ENCODE peak calls at places on chromosomes 7 and 10, in four cellular contexts. One of them, this sample, is unnamed.

GRCh38 chr10:121167534-121168243 is 316.5 kb downstream of the WDR11 start:
- DNase-seq in fibroblast of lung: peak; percentile 20
- DNase-seq in A673: no peak
- DNase-seq in left ventricle myocardium inferior: no peak
- DNase-seq in this sample: no peak

GRCh38 chr7:43938892-43939482 is 12.8 kb downstream of the UBE2D4 start:
- DNase-seq in A673: no peak
- DNase-seq in fibroblast of lung: no peak
- DNase-seq in left ventricle myocardium inferior: no peak
- DNase-seq in this sample: no peak

GRCh38 chr7:149774237-149775175 is 1.1 kb upstream of the ZNF467 start:
- DNase-seq in A673: peak; percentile 33
- DNase-seq in fibroblast of lung: no peak
- DNase-seq in left ventricle myocardium inferior: no peak
- DNase-seq in this sample: no peak

GRCh38 chr10:92052088-92052487 is 128.5 kb downstream of the BTAF1 start:
- DNase-seq in fibroblast of lung: no peak
- DNase-seq in left ventricle myocardium inferior: peak; percentile 81
- DNase-seq in A673: no peak
- DNase-seq in this sample: peak; percentile 63

GRCh38 chr7:91655656-91656055 is 224.8 kb downstream of the MTERF1 start:
- DNase-seq in fibroblast of lung: peak; percentile 80
- DNase-seq in left ventricle myocardium inferior: no peak
- DNase-seq in A673: no peak
- DNase-seq in this sample: no peak

GRCh38 chr7:51029131-51029530 is 246.4 kb upstream of the GRB10 start:
- DNase-seq in left ventricle myocardium inferior: no peak
- DNase-seq in fibroblast of lung: no peak
- DNase-seq in A673: no peak
- DNase-seq in this sample: no peak

GRCh38 chr7:100888988-100889760 is at the start of gene UFSP1:
- DNase-seq in fibroblast of lung: no peak
- DNase-seq in A673: peak; percentile 28
- DNase-seq in left ventricle myocardium inferior: no peak
- DNase-seq in this sample: no peak

GRCh38 chr7:96870934-96871333 is 134.4 kb upstream of the DLX6 start:
- DNase-seq in left ventricle myocardium inferior: no peak
- DNase-seq in fibroblast of lung: no peak
- DNase-seq in A673: no peak
- DNase-seq in this sample: no peak

GRCh38 chr10:127196227-127196954 is at the start of gene INSYN2A:
- DNase-seq in left ventricle myocardium inferior: peak; percentile 32
- DNase-seq in A673: peak; percentile 69
- DNase-seq in fibroblast of lung: peak; percentile 65
- DNase-seq in this sample: peak; percentile 36

GRCh38 chr10:74008212-74008731 is 10.4 kb downstream of the VCL start:
- DNase-seq in fibroblast of lung: peak; percentile 90
- DNase-seq in left ventricle myocardium inferior: no peak
- DNase-seq in A673: peak; percentile 84
- DNase-seq in this sample: no peak

GRCh38 chr10:83190614-83191013 is 948.7 kb upstream of the GHITM start:
- DNase-seq in A673: no peak
- DNase-seq in left ventricle myocardium inferior: no peak
- DNase-seq in fibroblast of lung: no peak
- DNase-seq in this sample: no peak

GRCh38 chr10:118668228-118668952 is 72.9 kb upstream of the PRLHR start:
- DNase-seq in fibroblast of lung: no peak
- DNase-seq in A673: no peak
- DNase-seq in left ventricle myocardium inferior: no peak
- DNase-seq in this sample: no peak

GRCh38 chr10:110747609-110748464 is 103.7 kb downstream of the RBM20 start:
- DNase-seq in fibroblast of lung: peak; percentile 68
- DNase-seq in left ventricle myocardium inferior: no peak
- DNase-seq in A673: no peak
- DNase-seq in this sample: no peak

GRCh38 chr10:110492069-110492782 is 5.5 kb upstream of the DUSP5 start:
- DNase-seq in left ventricle myocardium inferior: no peak
- DNase-seq in A673: no peak
- DNase-seq in fibroblast of lung: no peak
- DNase-seq in this sample: no peak

GRCh38 chr7:17370901-17371550 is 72.6 kb downstream of the AHR start:
- DNase-seq in fibroblast of lung: peak; percentile 30
- DNase-seq in A673: peak; percentile 11
- DNase-seq in left ventricle myocardium inferior: no peak
- DNase-seq in this sample: no peak

GRCh38 chr10:79184649-79185048 is 115.9 kb downstream of the ZMIZ1 start:
- DNase-seq in fibroblast of lung: no peak
- DNase-seq in left ventricle myocardium inferior: no peak
- DNase-seq in A673: no peak
- DNase-seq in this sample: no peak

GRCh38 chr7:37908221-37908788 is 8.3 kb downstream of the SFRP4 start:
- DNase-seq in A673: no peak
- DNase-seq in left ventricle myocardium inferior: no peak
- DNase-seq in fibroblast of lung: peak; percentile 99
- DNase-seq in this sample: no peak

GRCh38 chr7:5357951-5358350 is 65.7 kb downstream of the TNRC18 start:
- DNase-seq in left ventricle myocardium inferior: no peak
- DNase-seq in fibroblast of lung: peak; percentile 24
- DNase-seq in A673: no peak
- DNase-seq in this sample: no peak

GRCh38 chr10:97087296-97087695 is 98.5 kb downstream of the SLIT1 start:
- DNase-seq in A673: no peak
- DNase-seq in left ventricle myocardium inferior: no peak
- DNase-seq in fibroblast of lung: no peak
- DNase-seq in this sample: no peak

GRCh38 chr7:15764986-15765385 is 78.5 kb upstream of the MEOX2 start:
- DNase-seq in A673: no peak
- DNase-seq in fibroblast of lung: no peak
- DNase-seq in left ventricle myocardium inferior: no peak
- DNase-seq in this sample: peak; percentile 60

GRCh38 chr7:44698046-44698580 is 50.5 kb upstream of the ZMIZ2 start:
- DNase-seq in A673: no peak
- DNase-seq in fibroblast of lung: no peak
- DNase-seq in left ventricle myocardium inferior: no peak
- DNase-seq in this sample: no peak

GRCh38 chr7:25857376-25858067 is 294.5 kb upstream of the NFE2L3 start:
- DNase-seq in fibroblast of lung: no peak
- DNase-seq in A673: peak; percentile 88
- DNase-seq in left ventricle myocardium inferior: no peak
- DNase-seq in this sample: no peak

GRCh38 chr10:77505431-77506334 is 131.9 kb downstream of the KCNMA1 start:
- DNase-seq in A673: peak; percentile 15
- DNase-seq in fibroblast of lung: peak; percentile 96
- DNase-seq in left ventricle myocardium inferior: no peak
- DNase-seq in this sample: no peak

GRCh38 chr7:33062023-33062781 is at the start of gene NT5C3A:
- DNase-seq in left ventricle myocardium inferior: no peak
- DNase-seq in A673: peak; percentile 48
- DNase-seq in fibroblast of lung: peak; percentile 33
- DNase-seq in this sample: peak; percentile 24

GRCh38 chr7:46568420-46569116 is 647.5 kb upstream of the IGFBP3 start:
- DNase-seq in left ventricle myocardium inferior: no peak
- DNase-seq in fibroblast of lung: no peak
- DNase-seq in A673: no peak
- DNase-seq in this sample: no peak

GRCh38 chr7:98081351-98081750 is 25.3 kb upstream of the LMTK2 start:
- DNase-seq in fibroblast of lung: no peak
- DNase-seq in left ventricle myocardium inferior: no peak
- DNase-seq in A673: no peak
- DNase-seq in this sample: no peak

GRCh38 chr10:11683529-11684320 is 58.5 kb upstream of the ECHDC3 start:
- DNase-seq in left ventricle myocardium inferior: no peak
- DNase-seq in A673: no peak
- DNase-seq in fibroblast of lung: no peak
- DNase-seq in this sample: no peak

GRCh38 chr10:119189811-119190282 is 11.2 kb upstream of the PRDX3 start:
- DNase-seq in left ventricle myocardium inferior: no peak
- DNase-seq in fibroblast of lung: peak; percentile 94
- DNase-seq in A673: no peak
- DNase-seq in this sample: no peak

GRCh38 chr10:100340948-100341847 is 5.8 kb upstream of the SCD start:
- DNase-seq in A673: no peak
- DNase-seq in fibroblast of lung: no peak
- DNase-seq in left ventricle myocardium inferior: peak; percentile 25
- DNase-seq in this sample: peak; percentile 38

GRCh38 chr7:95596183-95597135 is at the start of gene PDK4:
- DNase-seq in A673: peak; percentile 9
- DNase-seq in fibroblast of lung: peak; percentile 41
- DNase-seq in left ventricle myocardium inferior: peak; percentile 95
- DNase-seq in this sample: peak; percentile 93

GRCh38 chr10:43075612-43076003 is 1.3 kb upstream of the RET start:
- DNase-seq in fibroblast of lung: no peak
- DNase-seq in left ventricle myocardium inferior: no peak
- DNase-seq in A673: no peak
- DNase-seq in this sample: no peak

DNA sequence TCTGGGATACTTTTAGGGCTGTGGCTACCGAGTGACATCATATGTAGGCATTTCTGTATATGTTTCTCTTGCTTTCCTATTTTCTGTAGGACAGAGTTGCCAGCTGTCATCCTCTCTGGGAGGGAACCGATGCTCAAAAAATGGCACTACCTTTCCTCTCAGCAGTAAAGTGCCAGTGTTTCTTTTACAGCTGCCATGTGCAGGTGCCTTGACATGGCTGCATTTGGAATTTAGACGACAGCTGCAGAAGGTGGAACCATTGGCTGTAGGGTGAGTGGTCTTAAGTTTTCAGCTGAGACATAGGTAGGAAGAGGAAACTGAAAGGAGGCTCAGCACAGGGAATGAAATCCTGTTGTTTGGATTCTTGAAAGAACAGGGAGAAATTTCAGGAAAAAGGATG is 20.2 kb upstream of the RPA3 start:
- DNase-seq in fibroblast of lung: no peak
- DNase-seq in left ventricle myocardium inferior: no peak
- DNase-seq in A673: no peak
- DNase-seq in this sample: no peak
- H3K27ac ChIP-seq in fibroblast of lung: no peak overlapping the region
- H3K27ac ChIP-seq in left ventricle myocardium inferior: no peak overlapping the region
- H3K27ac ChIP-seq in A673: no peak overlapping the region
- H3K27ac ChIP-seq in this sample: no peak overlapping the region

DNA sequence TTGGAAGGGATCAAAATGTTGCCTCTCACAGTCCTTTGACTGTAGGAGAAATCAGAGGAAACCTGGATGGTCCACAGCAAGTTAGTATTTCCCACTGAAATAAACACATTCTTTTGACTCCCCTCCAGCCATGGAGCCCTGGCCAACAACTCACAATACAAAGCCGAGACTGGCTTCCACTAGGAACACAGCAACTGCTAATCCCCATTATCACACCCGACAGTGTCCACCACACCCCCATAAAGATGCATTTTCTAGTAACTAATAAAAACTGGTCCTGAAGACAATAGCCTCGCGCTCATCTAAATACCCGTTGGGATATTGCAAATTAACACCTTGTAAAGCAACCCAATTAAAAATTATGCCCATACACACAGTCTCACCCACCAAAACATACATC is 768 bp upstream of the MACROH2A2 start:
- DNase-seq in A673: peak; percentile 39
- DNase-seq in left ventricle myocardium inferior: no peak
- DNase-seq in fibroblast of lung: no peak
- DNase-seq in this sample: no peak
- H3K4me3 ChIP-seq in A673: peak overlapping the region; percentile 87
- H3K4me3 ChIP-seq in left ventricle myocardium inferior: peak overlapping the region; percentile 83
- H3K4me3 ChIP-seq in fibroblast of lung: no peak overlapping the region
- H3K4me3 ChIP-seq in this sample: peak overlapping the region; percentile 77

DNA sequence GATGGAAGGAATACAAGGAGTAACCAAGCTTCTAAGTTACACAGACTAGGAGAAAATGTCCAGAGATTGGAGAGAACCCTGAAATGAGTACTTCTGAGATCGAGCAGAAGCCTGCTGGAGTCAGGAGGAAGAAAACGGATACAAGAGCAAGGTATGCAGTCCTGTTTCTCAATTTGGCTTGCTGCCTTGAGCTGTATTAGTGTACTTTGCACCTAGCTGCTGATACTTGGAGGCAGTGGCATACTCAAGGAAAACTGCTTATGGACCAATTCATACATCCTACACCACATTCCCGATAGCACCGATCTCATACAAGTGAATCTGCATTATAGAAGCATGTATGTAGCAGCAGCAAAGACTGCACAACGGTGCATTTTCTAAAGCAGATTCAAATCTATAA is 14.4 kb downstream of the PIP4K2A start:
- DNase-seq in left ventricle myocardium inferior: no peak
- DNase-seq in A673: no peak
- DNase-seq in fibroblast of lung: no peak
- DNase-seq in this sample: no peak
- H3K27ac ChIP-seq in left ventricle myocardium inferior: no peak overlapping the region
- H3K27ac ChIP-seq in A673: no peak overlapping the region
- H3K27ac ChIP-seq in fibroblast of lung: no peak overlapping the region
- H3K27ac ChIP-seq in this sample: no peak overlapping the region

GRCh38 chr10:132749428-132749780 is 36.5 kb downstream of the NKX6-2 start:
- DNase-seq in left ventricle myocardium inferior: no peak
- DNase-seq in fibroblast of lung: no peak
- DNase-seq in A673: no peak
- DNase-seq in this sample: no peak

GRCh38 chr10:132746801-132747625 is 38.9 kb downstream of the NKX6-2 start:
- DNase-seq in A673: no peak
- DNase-seq in fibroblast of lung: no peak
- DNase-seq in left ventricle myocardium inferior: no peak
- DNase-seq in this sample: no peak

GRCh38 chr10:132748545-132749427 is 37.2 kb downstream of the NKX6-2 start:
- DNase-seq in A673: no peak
- DNase-seq in fibroblast of lung: no peak
- DNase-seq in left ventricle myocardium inferior: no peak
- DNase-seq in this sample: no peak

GRCh38 chr10:132746386-132746785 is 39.6 kb downstream of the NKX6-2 start:
- DNase-seq in A673: no peak
- DNase-seq in left ventricle myocardium inferior: no peak
- DNase-seq in fibroblast of lung: no peak
- DNase-seq in this sample: no peak

GRCh38 chr10:132748135-132748534 is 37.8 kb downstream of the NKX6-2 start:
- DNase-seq in A673: no peak
- DNase-seq in left ventricle myocardium inferior: no peak
- DNase-seq in fibroblast of lung: no peak
- DNase-seq in this sample: no peak
- H3K4me3 ChIP-seq in A673: no peak overlapping the region
- H3K4me3 ChIP-seq in left ventricle myocardium inferior: no peak overlapping the region
- H3K4me3 ChIP-seq in fibroblast of lung: no peak overlapping the region
- H3K4me3 ChIP-seq in this sample: no peak overlapping the region

GRCh38 chr7:156820445-156821063 is 72.4 kb downstream of the LMBR1 start:
- DNase-seq in left ventricle myocardium inferior: no peak
- DNase-seq in A673: peak; percentile 11
- DNase-seq in fibroblast of lung: no peak
- DNase-seq in this sample: no peak
- H3K27ac ChIP-seq in left ventricle myocardium inferior: no peak overlapping the region
- H3K27ac ChIP-seq in A673: no peak overlapping the region
- H3K27ac ChIP-seq in fibroblast of lung: no peak overlapping the region
- H3K27ac ChIP-seq in this sample: no peak overlapping the region

GRCh38 chr10:129709101-129709500 is 242.1 kb downstream of the MGMT start:
- DNase-seq in left ventricle myocardium inferior: no peak
- DNase-seq in fibroblast of lung: no peak
- DNase-seq in A673: no peak
- DNase-seq in this sample: no peak
- H3K4me3 ChIP-seq in left ventricle myocardium inferior: no peak overlapping the region
- H3K4me3 ChIP-seq in fibroblast of lung: no peak overlapping the region
- H3K4me3 ChIP-seq in A673: no peak overlapping the region
- H3K4me3 ChIP-seq in this sample: no peak overlapping the region

GRCh38 chr7:54839538-54840213 is 80.7 kb upstream of the SEC61G start:
- DNase-seq in left ventricle myocardium inferior: peak; percentile 82
- DNase-seq in fibroblast of lung: peak; percentile 57
- DNase-seq in A673: no peak
- DNase-seq in this sample: peak; percentile 82
- H3K27ac ChIP-seq in left ventricle myocardium inferior: peak overlapping the region; percentile 36
- H3K27ac ChIP-seq in fibroblast of lung: no peak overlapping the region
- H3K27ac ChIP-seq in A673: no peak overlapping the region
- H3K27ac ChIP-seq in this sample: no peak overlapping the region